ENCODE peak calls at places on chromosome 20, in nine cellular contexts. One of them, this sample, is unnamed.

GRCh38 chr20:51712501-51713212 is 55.5 kb downstream of the ATP9A start:
- DNase-seq in upper lobe of left lung: peak
- DNase-seq in endothelial cell of umbilical vein: peak
- DNase-seq in heart left ventricle: no peak
- DNase-seq in transverse colon: no peak
- DNase-seq in gastrocnemius medialis: no peak
- DNase-seq in uterus: no peak
- DNase-seq in H1: peak
- DNase-seq in stomach: no peak
- DNase-seq in this sample: no peak

GRCh38 chr20:3092611-3093379 is 8.3 kb upstream of the AVP start:
- DNase-seq in upper lobe of left lung: peak
- DNase-seq in endothelial cell of umbilical vein: peak
- DNase-seq in heart left ventricle: no peak
- DNase-seq in transverse colon: no peak
- DNase-seq in gastrocnemius medialis: no peak
- DNase-seq in uterus: no peak
- DNase-seq in H1: peak
- DNase-seq in stomach: no peak
- DNase-seq in this sample: no peak

GRCh38 chr20:50416269-50416863 is 93.8 kb upstream of the PTPN1 start:
- DNase-seq in upper lobe of left lung: no peak
- DNase-seq in endothelial cell of umbilical vein: no peak
- DNase-seq in heart left ventricle: no peak
- DNase-seq in transverse colon: no peak
- DNase-seq in gastrocnemius medialis: no peak
- DNase-seq in uterus: no peak
- DNase-seq in H1: no peak
- DNase-seq in stomach: no peak
- DNase-seq in this sample: peak

GRCh38 chr20:9179867-9180266 is 111.0 kb downstream of the PLCB4 start:
- DNase-seq in upper lobe of left lung: no peak
- DNase-seq in endothelial cell of umbilical vein: no peak
- DNase-seq in heart left ventricle: no peak
- DNase-seq in transverse colon: no peak
- DNase-seq in gastrocnemius medialis: no peak
- DNase-seq in uterus: no peak
- DNase-seq in H1: no peak
- DNase-seq in stomach: no peak
- DNase-seq in this sample: no peak

GRCh38 chr20:45008521-45009049 is 42.3 kb downstream of the STK4 start:
- DNase-seq in upper lobe of left lung: no peak
- DNase-seq in endothelial cell of umbilical vein: no peak
- DNase-seq in heart left ventricle: no peak
- DNase-seq in transverse colon: no peak
- DNase-seq in gastrocnemius medialis: no peak
- DNase-seq in uterus: no peak
- DNase-seq in H1: no peak
- DNase-seq in stomach: no peak
- DNase-seq in this sample: no peak

GRCh38 chr20:13546497-13547131 is 92.1 kb downstream of the TASP1 start:
- DNase-seq in upper lobe of left lung: no peak
- DNase-seq in endothelial cell of umbilical vein: peak
- DNase-seq in heart left ventricle: peak
- DNase-seq in transverse colon: peak
- DNase-seq in gastrocnemius medialis: peak
- DNase-seq in uterus: peak
- DNase-seq in H1: peak
- DNase-seq in stomach: peak
- DNase-seq in this sample: peak

GRCh38 chr20:58042626-58043025 is 185.8 kb downstream of the ANKRD60 start:
- DNase-seq in upper lobe of left lung: no peak
- DNase-seq in endothelial cell of umbilical vein: no peak
- DNase-seq in heart left ventricle: no peak
- DNase-seq in transverse colon: no peak
- DNase-seq in gastrocnemius medialis: no peak
- DNase-seq in uterus: no peak
- DNase-seq in H1: peak
- DNase-seq in stomach: no peak
- DNase-seq in this sample: no peak

GRCh38 chr20:44031822-44032582 is 117.3 kb downstream of the TOX2 start:
- DNase-seq in upper lobe of left lung: no peak
- DNase-seq in endothelial cell of umbilical vein: no peak
- DNase-seq in heart left ventricle: no peak
- DNase-seq in transverse colon: no peak
- DNase-seq in gastrocnemius medialis: no peak
- DNase-seq in uterus: no peak
- DNase-seq in H1: no peak
- DNase-seq in stomach: no peak
- DNase-seq in this sample: no peak

GRCh38 chr20:17823382-17824144 is 123.8 kb downstream of the BANF2 start:
- DNase-seq in upper lobe of left lung: no peak
- DNase-seq in endothelial cell of umbilical vein: no peak
- DNase-seq in heart left ventricle: no peak
- DNase-seq in transverse colon: peak
- DNase-seq in gastrocnemius medialis: no peak
- DNase-seq in uterus: no peak
- DNase-seq in H1: no peak
- DNase-seq in stomach: no peak
- DNase-seq in this sample: peak

GRCh38 chr20:53579581-53580375 is 13.9 kb downstream of the ZNF217 start:
- DNase-seq in upper lobe of left lung: no peak
- DNase-seq in endothelial cell of umbilical vein: peak
- DNase-seq in heart left ventricle: no peak
- DNase-seq in transverse colon: peak
- DNase-seq in gastrocnemius medialis: no peak
- DNase-seq in uterus: peak
- DNase-seq in H1: no peak
- DNase-seq in stomach: peak
- DNase-seq in this sample: peak

GRCh38 chr20:4289875-4290274 is 274.5 kb upstream of the RNF24 start:
- DNase-seq in upper lobe of left lung: no peak
- DNase-seq in endothelial cell of umbilical vein: no peak
- DNase-seq in heart left ventricle: no peak
- DNase-seq in transverse colon: no peak
- DNase-seq in gastrocnemius medialis: no peak
- DNase-seq in uterus: no peak
- DNase-seq in H1: no peak
- DNase-seq in stomach: no peak
- DNase-seq in this sample: no peak

GRCh38 chr20:37958856-37959255 is 55.9 kb downstream of the VSTM2L start:
- DNase-seq in upper lobe of left lung: no peak
- DNase-seq in endothelial cell of umbilical vein: no peak
- DNase-seq in heart left ventricle: no peak
- DNase-seq in transverse colon: no peak
- DNase-seq in gastrocnemius medialis: no peak
- DNase-seq in uterus: no peak
- DNase-seq in H1: peak
- DNase-seq in stomach: no peak
- DNase-seq in this sample: no peak

GRCh38 chr20:31674895-31675827 is 37.4 kb downstream of the COX4I2 start:
- DNase-seq in upper lobe of left lung: no peak
- DNase-seq in endothelial cell of umbilical vein: peak
- DNase-seq in heart left ventricle: peak
- DNase-seq in transverse colon: peak
- DNase-seq in gastrocnemius medialis: peak
- DNase-seq in uterus: peak
- DNase-seq in H1: no peak
- DNase-seq in stomach: peak
- DNase-seq in this sample: peak

GRCh38 chr20:6828794-6829423 is 61.4 kb downstream of the BMP2 start:
- DNase-seq in upper lobe of left lung: no peak
- DNase-seq in endothelial cell of umbilical vein: peak
- DNase-seq in heart left ventricle: no peak
- DNase-seq in transverse colon: peak
- DNase-seq in gastrocnemius medialis: peak
- DNase-seq in uterus: peak
- DNase-seq in H1: peak
- DNase-seq in stomach: peak
- DNase-seq in this sample: peak

GRCh38 chr20:41143354-41143753 is 6.0 kb downstream of the PLCG1 start:
- DNase-seq in upper lobe of left lung: no peak
- DNase-seq in endothelial cell of umbilical vein: no peak
- DNase-seq in heart left ventricle: no peak
- DNase-seq in transverse colon: peak
- DNase-seq in gastrocnemius medialis: no peak
- DNase-seq in uterus: no peak
- DNase-seq in H1: no peak
- DNase-seq in stomach: no peak
- DNase-seq in this sample: no peak

DNA sequence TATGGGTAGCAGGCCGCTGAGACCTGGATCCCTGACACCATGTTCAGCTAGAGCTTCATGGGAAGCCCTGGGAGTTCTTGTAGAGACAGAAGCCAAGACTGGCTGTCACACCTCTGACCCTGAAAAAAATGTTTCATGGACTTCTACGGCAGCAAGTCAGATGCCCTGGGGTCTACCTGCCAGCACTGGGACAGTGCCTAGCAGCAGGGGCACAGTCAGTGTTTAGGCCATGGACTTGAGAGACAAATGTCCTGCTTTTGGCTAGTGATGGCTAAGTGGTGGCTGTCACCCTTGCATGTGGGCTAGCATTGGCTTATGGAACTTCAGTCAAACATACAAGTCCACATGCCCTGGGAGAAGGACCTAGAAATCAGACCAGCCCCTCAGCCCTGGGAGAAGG is 41.3 kb upstream of the SSTR4 start:
- DNase-seq in upper lobe of left lung: no peak
- DNase-seq in endothelial cell of umbilical vein: no peak
- DNase-seq in heart left ventricle: no peak
- DNase-seq in transverse colon: no peak
- DNase-seq in gastrocnemius medialis: no peak
- DNase-seq in uterus: no peak
- DNase-seq in H1: no peak
- DNase-seq in stomach: no peak
- DNase-seq in this sample: no peak
- TF ChIP-seq CTCF in upper lobe of left lung: no peak
- TF ChIP-seq CTCF in endothelial cell of umbilical vein: no peak
- TF ChIP-seq CTCF in heart left ventricle: no peak
- TF ChIP-seq CTCF in transverse colon: no peak
- TF ChIP-seq CTCF in gastrocnemius medialis: no peak
- TF ChIP-seq CTCF in uterus: no peak
- TF ChIP-seq CTCF in H1: no peak
- TF ChIP-seq CTCF in stomach: no peak
- TF ChIP-seq CTCF in this sample: no peak

GRCh38 chr20:25549172-25549865 is 36.0 kb downstream of the NINL start:
- DNase-seq in upper lobe of left lung: peak
- DNase-seq in endothelial cell of umbilical vein: no peak
- DNase-seq in heart left ventricle: no peak
- DNase-seq in transverse colon: no peak
- DNase-seq in gastrocnemius medialis: no peak
- DNase-seq in uterus: no peak
- DNase-seq in H1: no peak
- DNase-seq in stomach: no peak
- DNase-seq in this sample: no peak
- TF ChIP-seq POLR2A in upper lobe of left lung: no peak
- TF ChIP-seq POLR2A in endothelial cell of umbilical vein: no peak
- TF ChIP-seq POLR2A in heart left ventricle: no peak
- TF ChIP-seq POLR2A in transverse colon: no peak
- TF ChIP-seq POLR2A in gastrocnemius medialis: no peak
- TF ChIP-seq POLR2A in uterus: no peak
- TF ChIP-seq POLR2A in H1: no peak
- TF ChIP-seq POLR2A in stomach: no peak
- TF ChIP-seq POLR2A in this sample: no peak

GRCh38 chr20:42530855-42531674 is 658.6 kb downstream of the PTPRT start:
- DNase-seq in upper lobe of left lung: no peak
- DNase-seq in endothelial cell of umbilical vein: no peak
- DNase-seq in heart left ventricle: no peak
- DNase-seq in transverse colon: no peak
- DNase-seq in gastrocnemius medialis: no peak
- DNase-seq in uterus: no peak
- DNase-seq in H1: no peak
- DNase-seq in stomach: no peak
- DNase-seq in this sample: peak
- TF ChIP-seq CTCF in upper lobe of left lung: peak
- TF ChIP-seq CTCF in endothelial cell of umbilical vein: no peak
- TF ChIP-seq CTCF in heart left ventricle: peak
- TF ChIP-seq CTCF in transverse colon: peak
- TF ChIP-seq CTCF in gastrocnemius medialis: no peak
- TF ChIP-seq CTCF in uterus: peak
- TF ChIP-seq CTCF in H1: no peak
- TF ChIP-seq CTCF in stomach: peak
- TF ChIP-seq CTCF in this sample: peak

GRCh38 chr20:63628246-63628975 is 1.5 kb upstream of the GMEB2 start:
- DNase-seq in upper lobe of left lung: no peak
- DNase-seq in endothelial cell of umbilical vein: peak
- DNase-seq in heart left ventricle: peak
- DNase-seq in transverse colon: peak
- DNase-seq in gastrocnemius medialis: no peak
- DNase-seq in uterus: peak
- DNase-seq in H1: no peak
- DNase-seq in stomach: peak
- DNase-seq in this sample: peak
- TF ChIP-seq POLR2A in upper lobe of left lung: peak
- TF ChIP-seq POLR2A in endothelial cell of umbilical vein: no peak
- TF ChIP-seq POLR2A in heart left ventricle: no peak
- TF ChIP-seq POLR2A in transverse colon: peak
- TF ChIP-seq POLR2A in gastrocnemius medialis: no peak
- TF ChIP-seq POLR2A in uterus: no peak
- TF ChIP-seq POLR2A in H1: no peak
- TF ChIP-seq POLR2A in stomach: no peak
- TF ChIP-seq POLR2A in this sample: peak

DNA sequence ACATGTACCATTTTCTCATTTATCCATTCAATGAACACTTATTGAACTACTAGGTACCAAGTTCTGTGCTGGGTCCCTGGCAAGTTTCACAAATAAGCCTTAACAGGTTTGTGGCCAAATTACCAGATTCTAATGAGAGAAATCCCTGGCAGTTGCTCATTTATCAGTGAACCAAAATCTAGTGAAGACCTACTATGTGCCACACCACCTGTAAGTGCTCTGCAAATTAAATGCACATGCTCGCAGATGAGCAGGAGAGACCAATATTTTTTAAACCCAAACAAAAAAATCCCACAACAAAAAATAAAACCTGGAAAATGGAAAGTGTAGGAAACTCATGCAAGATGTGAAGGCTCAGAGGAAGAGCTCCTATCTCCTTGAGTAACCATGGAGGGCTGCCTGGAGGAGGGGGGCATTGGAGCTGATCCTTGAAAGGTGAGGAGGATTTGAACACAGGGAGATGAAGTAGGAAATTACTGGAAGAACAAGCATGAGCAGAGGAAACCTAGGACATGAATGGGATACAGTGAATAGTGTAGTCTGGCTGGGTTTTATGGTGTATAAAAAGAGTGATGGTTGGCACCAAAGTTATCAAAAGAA is 48.9 kb downstream of the CDH22 start:
- DNase-seq in upper lobe of left lung: no peak
- DNase-seq in endothelial cell of umbilical vein: no peak
- DNase-seq in heart left ventricle: no peak
- DNase-seq in transverse colon: no peak
- DNase-seq in gastrocnemius medialis: no peak
- DNase-seq in uterus: no peak
- DNase-seq in H1: no peak
- DNase-seq in stomach: no peak
- DNase-seq in this sample: no peak
- TF ChIP-seq CTCF in upper lobe of left lung: no peak
- TF ChIP-seq CTCF in endothelial cell of umbilical vein: no peak
- TF ChIP-seq CTCF in heart left ventricle: no peak
- TF ChIP-seq CTCF in transverse colon: no peak
- TF ChIP-seq CTCF in gastrocnemius medialis: no peak
- TF ChIP-seq CTCF in uterus: no peak
- TF ChIP-seq CTCF in H1: no peak
- TF ChIP-seq CTCF in stomach: no peak
- TF ChIP-seq CTCF in this sample: no peak